ENCODE peak calls at places on chromosomes 6 and 20, in five cellular contexts. D, L, S, Q and H are unnamed samples. For H3K9me2, the result is how much of the 10 kb centered on the place peaks cover.

GRCh38 chr6:169487579-169488205 is 214.1 kb downstream of the WDR27 start:
- DNase-seq in D (no peak), Q (no peak), L (no peak), S (peak), H (no peak)

GRCh38 chr6:22828179-22829062 is 259.1 kb downstream of the HDGFL1 start:
- DNase-seq in Q (peak), L (no peak), D (peak), S (peak), H (peak)

GRCh38 chr6:19268718-19269117 is 568.5 kb upstream of the ID4 start:
- DNase-seq in S (no peak), Q (no peak), D (no peak), L (no peak), H (no peak)

GRCh38 chr6:41713161-41713649 is 22.2 kb downstream of the TFEB start:
- DNase-seq in D (no peak), S (peak), Q (no peak), L (no peak), H (no peak)

GRCh38 chr6:40623178-40623577 is 36.0 kb upstream of the LRFN2 start:
- DNase-seq in D (no peak), S (no peak), L (no peak), Q (no peak), H (no peak)

GRCh38 chr6:158143700-158144099 is 24.4 kb downstream of the SERAC1 start:
- DNase-seq in L (peak), D (no peak), Q (peak), S (peak), H (no peak)

GRCh38 chr6:41936073-41936837 is 5.4 kb downstream of the CCND3 start:
- DNase-seq in D (peak), L (peak), Q (peak), S (peak), H (peak)

GRCh38 chr20:51946581-51946980 is 144.3 kb upstream of the SALL4 start:
- DNase-seq in S (no peak), D (no peak), Q (no peak), L (no peak), H (no peak)

GRCh38 chr6:112938656-112939055 is 591.5 kb downstream of the RFPL4B start:
- DNase-seq in D (no peak), L (no peak), Q (no peak), S (peak), H (no peak)

GRCh38 chr6:13730704-13731103 is 19.1 kb upstream of the RANBP9 start:
- DNase-seq in L (no peak), D (no peak), Q (no peak), S (no peak), H (no peak)

GRCh38 chr6:6892706-6893601 is 214.8 kb upstream of the RREB1 start:
- DNase-seq in L (no peak), Q (no peak), S (no peak), D (no peak), H (no peak)

GRCh38 chr20:25389381-25389857 is 1.2 kb downstream of the ABHD12 start:
- DNase-seq in L (no peak), D (no peak), Q (peak), S (peak), H (peak)

DNA sequence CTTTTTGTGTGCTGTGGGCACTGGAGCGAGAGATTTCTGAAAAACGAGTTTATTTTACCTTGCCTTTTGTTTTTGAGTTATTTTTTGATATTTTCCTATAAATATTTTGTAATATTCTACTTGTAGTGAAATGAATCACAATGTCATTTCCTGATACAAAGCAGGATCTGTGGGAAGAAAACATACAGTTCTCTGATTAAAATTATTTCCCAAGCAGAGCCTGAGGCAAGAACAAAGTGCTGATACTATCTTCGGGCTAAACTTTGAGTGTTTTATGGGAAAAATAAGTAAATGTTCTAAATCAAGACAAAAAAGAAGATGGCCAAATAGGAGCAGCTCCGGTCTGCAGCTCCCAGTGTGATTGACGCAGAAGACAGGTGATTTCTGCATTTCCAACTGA is 33.7 kb upstream of the ELOVL5 start:
- DNase-seq in L (no peak), Q (no peak), S (no peak), D (no peak), H (no peak)
- TF ChIP-seq EZH2phosphoT487 in L (no peak), Q (no peak), S (no peak), D (no peak), H (no peak)

GRCh38 chr20:39479196-39479810 is 517.2 kb downstream of the DHX35 start:
- DNase-seq in D (no peak), L (no peak), Q (no peak), S (no peak), H (no peak)
- H3K9me2 ChIP-seq in D (under half), L (under half), Q (under half), S (under half), H (under half)

DNA sequence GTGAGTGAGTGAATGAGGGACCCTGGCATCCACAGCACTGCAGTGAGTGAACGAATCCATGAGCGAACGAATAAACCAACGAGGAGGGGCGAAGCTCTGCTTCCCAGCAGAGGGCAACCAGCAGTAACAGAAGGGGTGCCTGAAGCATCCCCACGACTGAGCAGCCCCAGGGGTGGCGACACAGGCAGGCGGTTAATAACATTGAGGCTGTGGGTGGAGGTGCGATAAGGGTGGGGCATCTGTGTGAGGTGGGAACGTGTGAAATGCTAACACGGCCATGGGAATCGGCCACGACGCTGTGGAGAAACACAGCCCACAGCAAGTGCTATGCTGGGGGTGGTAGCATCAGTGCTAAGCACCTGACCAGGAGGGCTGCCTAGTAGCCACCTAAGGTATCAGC is 75.9 kb downstream of the TAF4 start:
- DNase-seq in Q (no peak), L (no peak), S (no peak), D (no peak), H (no peak)
- TF ChIP-seq EZH2phosphoT487 in Q (no peak), L (no peak), S (no peak), D (no peak), H (no peak)

DNA sequence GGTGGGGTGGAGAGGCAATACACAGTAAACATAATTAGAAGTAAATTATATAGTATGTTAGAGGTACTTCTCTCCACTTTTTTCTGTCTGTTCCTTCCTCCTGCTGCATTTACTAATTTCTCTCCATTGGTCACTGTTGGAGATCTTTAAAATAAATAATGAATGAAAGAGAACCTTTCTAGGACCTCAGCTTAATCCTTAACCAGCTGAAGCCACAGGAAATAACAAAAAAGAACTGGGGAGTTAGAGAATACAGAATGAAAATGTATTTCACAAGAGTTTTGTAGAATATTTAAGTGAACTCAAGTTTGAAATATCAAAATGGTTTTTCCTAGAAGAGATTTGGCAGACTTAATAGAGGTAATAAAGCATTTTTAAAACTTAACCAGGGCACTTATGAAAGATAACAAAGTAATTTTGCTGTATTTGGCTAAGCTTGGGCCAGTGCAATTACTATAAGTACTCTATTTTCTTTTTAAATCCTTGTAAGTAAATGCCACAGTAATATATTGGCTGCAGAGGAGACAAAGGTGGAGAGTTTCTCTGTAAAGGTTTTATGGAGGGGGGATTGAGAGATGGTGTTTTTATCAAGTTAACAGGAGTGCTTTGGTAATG is 405.0 kb downstream of the CDKAL1 start:
- DNase-seq in Q (no peak), S (no peak), L (no peak), D (no peak), H (no peak)
- H3K9me2 ChIP-seq in Q (under half), S (under half), L (under half), D (under half), H (under half)

DNA sequence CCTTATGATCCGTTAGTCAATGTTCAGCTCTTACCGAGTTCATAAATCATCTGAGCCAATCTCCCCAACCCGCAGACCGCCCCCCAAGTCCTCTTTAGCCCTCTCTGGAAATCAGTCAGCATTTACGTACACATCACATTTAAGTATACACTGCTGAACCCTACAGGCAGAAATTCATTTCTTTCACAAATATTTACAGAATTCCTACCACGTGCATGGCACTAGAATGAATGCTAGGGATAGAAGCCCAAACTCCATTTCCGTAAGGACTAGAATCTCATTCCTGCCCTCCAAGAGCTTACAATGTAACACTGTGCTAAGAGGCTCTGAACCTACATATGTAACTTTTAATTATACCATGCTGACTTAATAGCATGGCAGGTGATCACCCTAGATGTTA is 1.8 kb downstream of the OSER1 start:
- DNase-seq in L (no peak), Q (no peak), D (no peak), S (peak), H (no peak)
- TF ChIP-seq EZH2phosphoT487 in L (no peak), Q (no peak), D (no peak), S (no peak), H (no peak)